ENCODE peak calls at places on chromosomes 13 and 19, in four cellular contexts. Z is H54, E is HT-29, R is ELR. U is an unnamed sample.

GRCh38 chr19:17475541-17476115 is 5.3 kb downstream of the SLC27A1 start:
- DNase-seq in Z (no peak), R (peak), E (peak), U (no peak)

GRCh38 chr13:25525884-25526283 is 154.1 kb downstream of the ATP8A2 start:
- DNase-seq in E (no peak), R (no peak), Z (no peak), U (no peak)

GRCh38 chr13:88601949-88602348 is 930.8 kb downstream of the SLITRK5 start:
- DNase-seq in Z (no peak), E (no peak), R (peak), U (no peak)

GRCh38 chr13:109816979-109817275 is 30.5 kb upstream of the IRS2 start:
- DNase-seq in E (no peak), Z (no peak), R (peak), U (no peak)

GRCh38 chr19:16247353-16248182 is 49.9 kb downstream of the AP1M1 start:
- DNase-seq in Z (peak), E (peak), R (peak), U (peak)

GRCh38 chr13:30429721-30430694 is 7.7 kb downstream of the UBE2L5 start:
- DNase-seq in Z (peak), E (no peak), R (peak), U (peak)

GRCh38 chr13:44819245-44819644 is 170.0 kb downstream of the NUFIP1 start:
- DNase-seq in E (peak), R (peak), Z (peak), U (peak)

GRCh38 chr13:108368240-108368898 is 98.9 kb downstream of the TNFSF13B start:
- DNase-seq in E (no peak), R (no peak), Z (no peak), U (no peak)

GRCh38 chr19:45774765-45775164 is 5.7 kb upstream of the SIX5 start:
- DNase-seq in E (peak), Z (no peak), R (no peak), U (no peak)

U was measured in HTR-8/SVneo.